ENCODE peak calls at places on chromosomes 3 and 15, in six cellular contexts. W, N, K, S, U and C are unnamed samples.

GRCh38 chr15:63945005-63945788 is 101.1 kb downstream of the DAPK2 start:
- DNase-seq in K (peak), N (peak), U (peak), W (peak), S (peak), C (peak)

GRCh38 chr3:124797426-124797945 is 67.2 kb downstream of the UMPS start:
- DNase-seq in S (peak), W (no peak), N (no peak), U (no peak), K (no peak), C (no peak)

GRCh38 chr3:197376020-197376419 is 77.6 kb upstream of the DLG1 start:
- DNase-seq in W (no peak), N (no peak), U (no peak), K (no peak), S (no peak), C (peak)

GRCh38 chr15:76191539-76192244 is 119.6 kb downstream of the ETFA start:
- DNase-seq in U (no peak), K (no peak), S (no peak), N (no peak), W (no peak), C (no peak)

GRCh38 chr15:89329329-89330084 is 5.1 kb downstream of the POLG start:
- DNase-seq in K (no peak), U (no peak), N (no peak), S (no peak), W (no peak), C (no peak)

GRCh38 chr3:150890320-150890719 is 14.9 kb downstream of the MINDY4B start:
- DNase-seq in S (peak), U (no peak), K (no peak), N (no peak), W (peak), C (peak)

GRCh38 chr3:189945935-189946709 is 174.6 kb downstream of the P3H2 start:
- DNase-seq in K (no peak), N (no peak), U (no peak), S (no peak), W (no peak), C (peak)

GRCh38 chr15:85005319-85005718 is 23.7 kb downstream of the PDE8A start:
- DNase-seq in K (no peak), N (no peak), W (no peak), S (no peak), U (no peak), C (no peak)

GRCh38 chr3:115381573-115381912 is 234.5 kb upstream of the ZBTB20 start:
- DNase-seq in U (no peak), S (no peak), W (no peak), N (no peak), K (no peak), C (no peak)

GRCh38 chr15:44532689-44533088 is 4.3 kb upstream of the EIF3J start:
- DNase-seq in K (no peak), W (no peak), U (no peak), N (no peak), S (no peak), C (no peak)

GRCh38 chr15:62483817-62484216 is 318.7 kb upstream of the C2CD4B start:
- DNase-seq in N (no peak), K (no peak), W (no peak), U (no peak), S (peak), C (no peak)

GRCh38 chr15:56052389-56053045 is 59.1 kb upstream of the NEDD4 start:
- DNase-seq in K (no peak), U (no peak), N (no peak), W (peak), S (peak), C (peak)

GRCh38 chr15:99403597-99403996 is 152.3 kb downstream of the LRRC28 start:
- DNase-seq in W (no peak), K (no peak), U (no peak), N (no peak), S (peak), C (peak)

GRCh38 chr3:132803889-132804288 is 81.7 kb upstream of the NPHP3 start:
- DNase-seq in S (no peak), N (no peak), K (peak), U (peak), W (no peak), C (peak)

GRCh38 chr3:15606434-15606891 is 4.9 kb downstream of the BTD start:
- DNase-seq in N (no peak), K (no peak), U (no peak), W (no peak), S (no peak), C (no peak)

GRCh38 chr3:15595955-15596354 is 5.4 kb downstream of the HACL1 start:
- DNase-seq in N (no peak), U (no peak), K (no peak), S (no peak), W (no peak), C (no peak)

GRCh38 chr3:15602146-15602536 is 596 bp downstream of the BTD start:
- DNase-seq in W (no peak), S (no peak), K (no peak), U (no peak), N (no peak), C (no peak)

GRCh38 chr3:15601399-15602145 is at the start of the genes BTD and HACL1:
- DNase-seq in K (peak), W (peak), N (peak), U (peak), S (peak), C (peak)

GRCh38 chr3:15601046-15601398 is 347 bp downstream of the HACL1 start:
- DNase-seq in K (no peak), N (no peak), U (no peak), W (no peak), S (peak), C (peak)
- H2AFZ ChIP-seq in K (peak), N (peak), U (peak), W (peak), S (peak), C (peak)

GRCh38 chr15:24764375-24765171 is 89.0 kb downstream of the NPAP1 start:
- DNase-seq in K (no peak), W (no peak), N (no peak), U (no peak), S (no peak), C (no peak)
- H2BK120ac ChIP-seq in K (no peak), W (no peak), N (no peak), U (no peak), S (no peak), C (no peak)

GRCh38 chr3:27667751-27668150 is 54.4 kb downstream of the EOMES start:
- DNase-seq in K (no peak), W (no peak), N (no peak), S (no peak), U (peak), C (no peak)
- H3K18ac ChIP-seq in K (no peak), W (no peak), N (no peak), S (no peak), U (no peak), C (no peak)

DNA sequence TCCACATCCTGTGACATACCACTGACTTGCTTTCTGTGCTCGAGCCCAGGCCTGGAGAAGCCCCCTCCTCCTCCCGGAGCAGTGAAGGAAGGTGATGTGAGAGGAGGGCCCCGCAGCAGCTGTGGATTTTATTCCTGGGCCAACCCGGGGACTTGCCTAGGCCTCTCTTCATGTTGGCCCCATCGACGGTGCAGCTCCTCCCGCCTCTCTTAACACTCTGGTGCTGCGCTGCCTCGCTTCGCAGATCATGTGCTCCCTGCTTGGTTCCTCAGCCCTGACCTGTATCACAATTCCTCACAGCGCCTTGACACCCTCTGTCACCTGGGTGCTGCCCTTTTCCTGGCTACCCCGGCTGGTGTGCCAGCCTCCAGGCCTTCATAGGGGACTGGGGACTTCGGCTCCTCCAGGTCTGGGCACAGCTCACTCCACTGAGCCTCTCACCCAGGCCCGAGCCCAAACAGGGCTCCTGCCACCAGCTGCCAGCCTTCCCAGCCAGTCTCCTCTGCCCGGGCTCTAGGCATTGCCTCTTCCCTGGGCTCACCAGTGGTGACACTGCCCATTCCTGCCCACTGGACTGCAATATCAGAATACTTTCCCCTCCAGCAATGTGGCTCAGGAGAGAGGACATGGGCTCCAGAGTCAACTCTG is 21.5 kb downstream of the MAGEF1 start:
- DNase-seq in K (no peak), S (no peak), W (no peak), U (no peak), N (no peak), C (no peak)
- H2AFZ ChIP-seq in K (no peak), S (peak), W (no peak), U (no peak), N (peak), C (no peak)

GRCh38 chr3:136694321-136694720 is 57.9 kb downstream of the STAG1 start:
- DNase-seq in W (no peak), S (no peak), N (no peak), U (no peak), K (no peak), C (no peak)
- H2BK120ac ChIP-seq in W (no peak), S (no peak), N (no peak), U (no peak), K (no peak), C (no peak)

GRCh38 chr15:47196057-47196456 is 521.2 kb upstream of the SEMA6D start:
- DNase-seq in W (peak), N (peak), S (peak), K (peak), U (peak), C (peak)
- H3K18ac ChIP-seq in W (no peak), N (no peak), S (no peak), K (no peak), U (no peak), C (no peak)

DNA sequence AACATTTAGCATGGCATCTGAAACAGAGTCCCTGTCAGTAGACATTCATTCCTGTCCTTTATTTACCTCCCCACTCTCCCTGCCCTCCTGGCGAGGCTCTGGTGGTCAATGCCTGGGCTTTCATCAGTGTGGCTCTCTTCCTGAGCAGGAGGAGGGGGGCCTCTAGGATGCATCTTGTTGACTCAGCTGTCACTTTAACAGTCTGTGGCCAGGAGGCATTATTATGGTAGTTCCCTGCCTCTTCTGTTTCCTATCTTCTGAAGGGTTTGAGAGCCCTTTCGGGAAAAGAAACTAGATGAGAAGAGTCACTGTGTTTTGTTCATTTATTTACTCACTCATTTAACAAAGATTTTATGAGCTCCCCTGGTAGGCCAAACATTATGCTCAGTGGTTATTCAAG is 2.4 kb upstream of the PPP1R14D start:
- DNase-seq in K (peak), U (no peak), S (no peak), N (no peak), W (no peak), C (no peak)
- H2AFZ ChIP-seq in K (no peak), U (peak), S (no peak), N (no peak), W (no peak), C (no peak)

GRCh38 chr3:184604039-184604955 is 42.7 kb downstream of the EPHB3 start:
- DNase-seq in U (peak), W (no peak), S (no peak), K (peak), N (no peak), C (no peak)
- H2BK120ac ChIP-seq in U (no peak), W (no peak), S (no peak), K (no peak), N (no peak), C (peak)